ENCODE peak calls at places on chromosomes 5 and 9, in nine cellular contexts. E is activated T-cell treated with anti-CD3 and anti-CD28 coated beads for 24 hours, X is germinal center, K is SK-N-DZ, T is AG09309, B is RKO, I is breast epithelium, D is cardiac fibroblast, N is NCI-H748 treated with DMSO at 0.1 percent for 48 hours. G is an unnamed sample.

GRCh38 chr9:130308081-130308571 is 42.6 kb downstream of the HMCN2 start:
- DNase-seq in E (no peak), X (no peak), K (no peak), T (no peak), B (no peak), I (no peak), D (no peak), N (no peak), G (no peak)

GRCh38 chr5:8247485-8247884 is 378.5 kb downstream of the MTRR start:
- DNase-seq in E (no peak), X (no peak), K (no peak), T (no peak), B (no peak), I (no peak), D (no peak), N (peak), G (no peak)

GRCh38 chr9:128706671-128707381 is 4.5 kb downstream of the PKN3 start:
- DNase-seq in E (no peak), X (no peak), K (no peak), T (no peak), B (no peak), I (no peak), D (no peak), N (no peak), G (no peak)

GRCh38 chr5:133205204-133205603 is 153.4 kb downstream of the HSPA4 start:
- DNase-seq in E (no peak), X (no peak), K (no peak), T (no peak), B (no peak), I (no peak), D (no peak), N (no peak), G (no peak)

GRCh38 chr5:33969572-33970452 is 14.7 kb downstream of the SLC45A2 start:
- DNase-seq in E (no peak), X (peak), K (peak), T (no peak), B (peak), I (no peak), D (peak), N (peak), G (no peak)

GRCh38 chr5:137217599-137218200 is 281.4 kb downstream of the SPOCK1 start:
- DNase-seq in E (no peak), X (no peak), K (no peak), T (no peak), B (no peak), I (no peak), D (peak), N (no peak), G (no peak)

GRCh38 chr9:92609142-92609500 is 60.8 kb downstream of the IPPK start:
- DNase-seq in E (no peak), X (no peak), K (no peak), T (no peak), B (no peak), I (no peak), D (peak), N (no peak), G (no peak)

GRCh38 chr5:159504857-159505304 is 174.6 kb upstream of the IL12B start:
- DNase-seq in E (no peak), X (no peak), K (no peak), T (peak), B (no peak), I (no peak), D (peak), N (no peak), G (no peak)

GRCh38 chr9:84404095-84404686 is 63.6 kb upstream of the SLC28A3 start:
- DNase-seq in E (no peak), X (peak), K (no peak), T (no peak), B (no peak), I (no peak), D (no peak), N (no peak), G (no peak)

GRCh38 chr5:90968319-90968718 is 409.7 kb downstream of the ADGRV1 start:
- DNase-seq in E (no peak), X (no peak), K (no peak), T (no peak), B (no peak), I (no peak), D (peak), N (no peak), G (no peak)

GRCh38 chr5:138964547-138965174 is 89.5 kb upstream of the LRRTM2 start:
- DNase-seq in E (no peak), X (no peak), K (no peak), T (no peak), B (no peak), I (no peak), D (no peak), N (no peak), G (no peak)

GRCh38 chr9:97479496-97480159 is 21.8 kb upstream of the TMOD1 start:
- DNase-seq in E (no peak), X (no peak), K (no peak), T (no peak), B (no peak), I (no peak), D (peak), N (no peak), G (no peak)

GRCh38 chr5:175861337-175862130 is 9.8 kb upstream of the CPLX2 start:
- DNase-seq in E (no peak), X (no peak), K (no peak), T (no peak), B (no peak), I (no peak), D (no peak), N (no peak), G (no peak)

GRCh38 chr9:16069671-16070586 is 517.1 kb downstream of the CCDC171 start:
- DNase-seq in E (no peak), X (no peak), K (no peak), T (no peak), B (no peak), I (no peak), D (peak), N (no peak), G (no peak)

GRCh38 chr9:36275060-36275459 is 16.8 kb upstream of the GNE start:
- DNase-seq in E (no peak), X (no peak), K (no peak), T (no peak), B (no peak), I (no peak), D (no peak), N (no peak), G (no peak)

GRCh38 chr9:37025381-37026084 is 8.5 kb downstream of the PAX5 start:
- DNase-seq in E (no peak), X (no peak), K (no peak), T (no peak), B (no peak), I (no peak), D (no peak), N (no peak), G (no peak)

GRCh38 chr9:89877051-89878002 is 272.5 kb downstream of the GADD45G start:
- DNase-seq in E (no peak), X (no peak), K (no peak), T (no peak), B (no peak), I (peak), D (no peak), N (no peak), G (no peak)

GRCh38 chr9:35042891-35043545 is 29.4 kb downstream of the VCP start:
- DNase-seq in E (no peak), X (no peak), K (no peak), T (no peak), B (no peak), I (no peak), D (no peak), N (no peak), G (no peak)

GRCh38 chr9:12774861-12775367 is at the start of gene LURAP1L:
- DNase-seq in E (no peak), X (no peak), K (peak), T (no peak), B (peak), I (no peak), D (peak), N (peak), G (no peak)

GRCh38 chr5:43543434-43543833 is 13.4 kb downstream of the PAIP1 start:
- DNase-seq in E (no peak), X (no peak), K (no peak), T (no peak), B (no peak), I (no peak), D (no peak), N (no peak), G (no peak)

GRCh38 chr9:91101598-91102168 is 260.0 kb downstream of the AUH start:
- DNase-seq in E (peak), X (no peak), K (no peak), T (no peak), B (no peak), I (no peak), D (no peak), N (no peak), G (peak)

GRCh38 chr5:82537646-82538306 is 259.6 kb upstream of the RPS23 start:
- DNase-seq in E (no peak), X (no peak), K (peak), T (no peak), B (no peak), I (no peak), D (peak), N (no peak), G (no peak)

GRCh38 chr5:79002374-79002773 is 17.3 kb upstream of the ARSB start:
- DNase-seq in E (no peak), X (no peak), K (no peak), T (no peak), B (no peak), I (no peak), D (no peak), N (no peak), G (no peak)

GRCh38 chr5:138573949-138574670 is 1.1 kb downstream of the HSPA9 start:
- DNase-seq in E (no peak), X (peak), K (no peak), T (no peak), B (peak), I (no peak), D (no peak), N (no peak), G (no peak)